ENCODE peak calls at places on chromosomes 6 and 20, in ten cellular contexts. O is hypothalamus, L is ELF-1, F is NCI-H748 treated with DMSO at 0.1 percent for 48 hours, M is DMS153, B is GM23248, S is non-pigmented ciliary epithelial cell, V is substantia nigra, N is NCI-H1417, Z is HL-60. H is an unnamed sample.

GRCh38 chr20:38770546-38770945 is 22.3 kb downstream of the ACTR5 start:
- DNase-seq in O (no peak), M (no peak), L (no peak), S (no peak), V (no peak), B (no peak), Z (no peak), F (no peak), N (no peak), H (no peak)

GRCh38 chr20:53839423-53840176 is 230.8 kb downstream of the BCAS1 start:
- DNase-seq in M (no peak), S (no peak), V (no peak), B (no peak), N (no peak), Z (peak), L (no peak), F (no peak), O (no peak), H (peak)

GRCh38 chr6:137033828-137034227 is 10.9 kb downstream of the IL20RA start:
- DNase-seq in Z (peak), S (no peak), O (no peak), N (no peak), B (no peak), V (no peak), L (no peak), M (no peak), F (no peak), H (peak)

GRCh38 chr6:112398686-112399085 is 51.6 kb downstream of the RFPL4B start:
- DNase-seq in S (no peak), L (no peak), B (no peak), M (no peak), F (no peak), Z (no peak), O (no peak), V (no peak), N (no peak), H (no peak)

GRCh38 chr6:43817192-43817591 is 47.2 kb downstream of the VEGFA start:
- DNase-seq in S (no peak), O (no peak), N (no peak), V (no peak), L (peak), B (peak), F (no peak), Z (no peak), M (no peak), H (no peak)

GRCh38 chr6:31271641-31272357 is at the start of gene HLA-C:
- DNase-seq in N (peak), M (peak), L (peak), V (peak), S (peak), O (peak), Z (peak), F (peak), B (peak), H (peak)

GRCh38 chr20:56733967-56734366 is 104.9 kb downstream of the TFAP2C start:
- DNase-seq in M (no peak), V (no peak), F (no peak), Z (no peak), N (no peak), B (no peak), O (no peak), L (peak), S (no peak), H (no peak)

GRCh38 chr20:25083141-25083772 is 1.3 kb upstream of the VSX1 start:
- DNase-seq in N (no peak), L (peak), M (no peak), Z (no peak), S (no peak), O (no peak), F (no peak), B (no peak), V (no peak), H (no peak)

GRCh38 chr20:46013826-46014516 is 5.3 kb downstream of the MMP9 start:
- DNase-seq in N (peak), L (peak), Z (no peak), B (peak), V (no peak), M (peak), O (no peak), F (peak), S (no peak), H (peak)

H was measured in CD4-positive, alpha-beta memory T cell.